ENCODE peak calls at places on chromosome 6, in four cellular contexts. M is foreskin fibroblast, N is HCT116, F is neural progenitor cell. K is an unnamed sample.

GRCh38 chr6:163460307-163460782 is 45.8 kb downstream of the QKI start:
- DNase-seq in M (no peak), N (no peak), F (peak; percentile 42), K (no peak)

GRCh38 chr6:37170273-37171140 is 555 bp downstream of the PIM1 start:
- DNase-seq in M (peak; percentile 66), N (no peak), F (peak; percentile 83), K (peak; percentile 76)

GRCh38 chr6:20069130-20069529 is 143.1 kb downstream of the MBOAT1 start:
- DNase-seq in M (no peak), N (no peak), F (no peak), K (no peak)

GRCh38 chr6:47353822-47354221 is 44.1 kb upstream of the TNFRSF21 start:
- DNase-seq in M (no peak), N (no peak), F (no peak), K (no peak)

GRCh38 chr6:13451181-13451700 is 36.2 kb downstream of the GFOD1 start:
- DNase-seq in M (no peak), N (no peak), F (no peak), K (no peak)

GRCh38 chr6:75815756-75816155 is 66.7 kb downstream of the MYO6 start:
- DNase-seq in M (peak; percentile 6), N (no peak), F (no peak), K (no peak)

GRCh38 chr6:110875548-110876169 is 1.1 kb downstream of the AMD1 start:
- DNase-seq in M (peak; percentile 74), N (no peak), F (peak; percentile 75), K (peak; percentile 64)

GRCh38 chr6:111604259-111605099 is 1.2 kb downstream of the TRAF3IP2 start:
- DNase-seq in M (peak; percentile 93), N (no peak), F (peak; percentile 44), K (no peak)

GRCh38 chr6:99446076-99446475 is 21.0 kb upstream of the PNISR start:
- DNase-seq in M (no peak), N (no peak), F (no peak), K (no peak)

GRCh38 chr6:170082067-170082466 is 208.8 kb downstream of the DLL1 start:
- DNase-seq in M (no peak), N (no peak), F (no peak), K (no peak)

GRCh38 chr6:150723857-150724256 is 124.2 kb downstream of the PLEKHG1 start:
- DNase-seq in M (peak; percentile 3), N (no peak), F (no peak), K (no peak)

GRCh38 chr6:121678245-121678644 is 242.8 kb downstream of the GJA1 start:
- DNase-seq in M (no peak), N (no peak), F (no peak), K (no peak)

GRCh38 chr6:111761783-111762312 is 111.4 kb downstream of the FYN start:
- DNase-seq in M (no peak), N (no peak), F (peak; percentile 15), K (no peak)

DNA sequence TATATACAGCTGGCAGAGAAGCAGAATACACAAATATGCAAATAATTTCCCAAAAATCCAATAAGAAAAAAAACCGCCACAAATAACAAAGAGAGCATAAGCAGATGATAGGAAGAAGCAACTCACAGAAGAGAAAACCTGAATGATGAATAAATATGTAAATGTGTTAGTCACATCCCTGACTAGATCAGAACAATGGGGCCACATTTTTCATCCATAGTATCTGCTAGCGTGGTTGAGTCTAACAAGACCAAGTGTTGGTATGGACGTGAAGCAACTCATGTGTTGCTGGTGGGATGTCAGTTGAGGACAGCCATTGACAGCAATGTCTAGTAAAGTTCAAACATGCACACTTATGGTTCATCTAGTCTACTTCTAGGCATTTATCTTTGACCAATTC is 3.9 kb upstream of the SLC22A3 start:
- DNase-seq in M (no peak), N (no peak), F (no peak), K (no peak)
- TF ChIP-seq CTCF in M (no peak), N (no peak), F (no peak), K (no peak)

GRCh38 chr6:41092421-41093140 is 19.8 kb downstream of the NFYA start:
- DNase-seq in M (peak; percentile 61), N (no peak), F (no peak), K (no peak)
- TF ChIP-seq CTCF in M (peak; percentile 44), N (peak; percentile 45), F (peak; percentile 39), K (no peak)

DNA sequence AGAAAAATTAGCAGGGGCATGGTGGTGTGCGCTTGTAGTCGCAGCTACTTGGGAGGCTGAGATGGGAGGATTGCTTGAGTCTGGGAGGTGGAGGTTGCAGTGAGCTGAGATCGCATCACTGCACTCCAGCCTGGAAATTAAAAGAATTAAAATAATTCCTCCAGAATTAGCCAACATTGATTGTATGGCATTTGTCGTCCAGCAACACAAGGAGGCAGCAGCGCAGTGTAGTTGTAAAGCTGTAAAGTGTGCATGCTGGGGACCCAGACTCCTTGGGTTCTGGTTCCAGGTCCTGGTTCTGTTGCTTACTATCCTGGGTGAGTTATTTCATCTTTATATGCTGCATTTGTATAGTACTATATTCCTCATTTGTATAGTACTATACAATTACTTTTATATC is 41.4 kb downstream of the PEX7 start:
- DNase-seq in M (no peak), N (no peak), F (no peak), K (no peak)
- TF ChIP-seq CTCF in M (no peak), N (peak; percentile 5), F (no peak), K (no peak)

GRCh38 chr6:52802806-52803205 is 810 bp downstream of the GSTA1 start:
- DNase-seq in M (no peak), N (no peak), F (no peak), K (no peak)

GRCh38 chr6:52808660-52809059 is 5.0 kb upstream of the GSTA1 start:
- DNase-seq in M (no peak), N (no peak), F (no peak), K (no peak)
- TF ChIP-seq CTCF in M (no peak), N (no peak), F (no peak), K (no peak)

GRCh38 chr6:133169901-133170300 is 71.3 kb upstream of the EYA4 start:
- DNase-seq in M (no peak), N (no peak), F (peak; percentile 11), K (no peak)
- TF ChIP-seq CTCF in M (no peak), N (no peak), F (no peak), K (no peak)

DNA sequence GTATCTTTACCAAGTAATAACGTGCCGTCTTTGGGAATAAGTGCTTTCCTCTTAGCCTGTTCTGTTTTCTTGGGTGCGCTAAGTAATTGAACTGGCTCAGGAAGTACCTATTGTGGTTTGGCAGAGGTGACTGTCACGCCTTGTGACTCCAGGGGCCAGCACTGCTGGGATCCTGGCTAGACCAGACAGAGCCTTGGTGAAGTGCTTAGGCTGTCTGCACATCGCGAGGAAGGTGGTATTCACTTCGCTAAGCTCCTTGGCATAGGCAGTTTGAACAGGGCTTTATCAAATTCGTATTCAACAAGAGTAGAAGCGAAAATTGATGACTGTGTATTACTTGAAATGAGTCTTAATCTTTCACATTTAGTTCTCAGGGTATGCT is 17.6 kb downstream of the PRDM1 start:
- DNase-seq in M (no peak), N (no peak), F (no peak), K (no peak)
- TF ChIP-seq CTCF in M (no peak), N (no peak), F (no peak), K (no peak)

GRCh38 chr6:136201735-136202134 is 48.4 kb downstream of the MTFR2 start:
- DNase-seq in M (peak; percentile 37), N (no peak), F (no peak), K (no peak)
- TF ChIP-seq CTCF in M (no peak), N (no peak), F (no peak), K (no peak)

K was measured in glutamatergic neuron.